ENCODE peak calls at places on chromosomes 11 and 22, in eight cellular contexts. R, T, L, P, Y, W, E and Z are unnamed samples.

GRCh38 chr22:48880749-48881148 is 946.9 kb downstream of the BRD1 start:
- DNase-seq in R (no peak), T (no peak), L (no peak), P (no peak), Y (no peak), W (no peak), E (no peak), Z (no peak)

GRCh38 chr11:115990004-115990447 is 485.8 kb upstream of the CADM1 start:
- DNase-seq in R (no peak), T (no peak), L (no peak), P (peak), Y (no peak), W (no peak), E (peak), Z (no peak)

GRCh38 chr11:79363261-79363660 is 77.6 kb downstream of the TENM4 start:
- DNase-seq in R (peak), T (no peak), L (no peak), P (no peak), Y (no peak), W (no peak), E (no peak), Z (no peak)

GRCh38 chr11:46387456-46387855 is 4.1 kb downstream of the CHRM4 start:
- DNase-seq in R (no peak), T (no peak), L (no peak), P (no peak), Y (no peak), W (no peak), E (no peak), Z (no peak)

GRCh38 chr22:16956290-16956689 is 51.7 kb downstream of the GAB4 start:
- DNase-seq in R (no peak), T (no peak), L (no peak), P (no peak), Y (no peak), W (no peak), E (no peak), Z (no peak)

GRCh38 chr11:28400236-28401100 is 292.3 kb downstream of the METTL15 start:
- DNase-seq in R (peak), T (no peak), L (no peak), P (no peak), Y (no peak), W (no peak), E (no peak), Z (no peak)

GRCh38 chr11:15674756-15675155 is 560.0 kb downstream of the INSC start:
- DNase-seq in R (no peak), T (no peak), L (no peak), P (no peak), Y (no peak), W (no peak), E (no peak), Z (no peak)

GRCh38 chr11:117188620-117189081 is 10.1 kb downstream of the SIDT2 start:
- DNase-seq in R (no peak), T (no peak), L (no peak), P (no peak), Y (no peak), W (no peak), E (no peak), Z (peak)

GRCh38 chr11:33663121-33663520 is 37.5 kb downstream of the C11orf91 start:
- DNase-seq in R (no peak), T (no peak), L (peak), P (no peak), Y (no peak), W (no peak), E (no peak), Z (no peak)

GRCh38 chr11:4881860-4882500 is at the start of gene OR51T1:
- DNase-seq in R (no peak), T (no peak), L (no peak), P (no peak), Y (no peak), W (no peak), E (no peak), Z (no peak)

GRCh38 chr22:18970180-18970947 is 34.3 kb upstream of the PRODH start:
- DNase-seq in R (peak), T (no peak), L (no peak), P (peak), Y (no peak), W (no peak), E (peak), Z (no peak)

GRCh38 chr11:34512810-34513673 is 552 bp downstream of the ELF5 start:
- DNase-seq in R (peak), T (peak), L (no peak), P (peak), Y (no peak), W (peak), E (peak), Z (no peak)

GRCh38 chr11:11993814-11994213 is 14.6 kb downstream of the DKK3 start:
- DNase-seq in R (peak), T (no peak), L (no peak), P (no peak), Y (no peak), W (peak), E (no peak), Z (no peak)

GRCh38 chr11:75626692-75627536 is 41.9 kb downstream of the MAP6 start:
- DNase-seq in R (no peak), T (no peak), L (no peak), P (no peak), Y (no peak), W (no peak), E (no peak), Z (no peak)

GRCh38 chr22:47604563-47604962 is 842.1 kb downstream of the TBC1D22A start:
- DNase-seq in R (no peak), T (no peak), L (no peak), P (no peak), Y (no peak), W (no peak), E (no peak), Z (peak)

GRCh38 chr11:67278135-67278938 is 10.8 kb upstream of the ANKRD13D start:
- DNase-seq in R (no peak), T (no peak), L (no peak), P (peak), Y (no peak), W (no peak), E (peak), Z (no peak)

GRCh38 chr11:75264971-75265370 is 24.4 kb downstream of the TPBGL start:
- DNase-seq in R (no peak), T (no peak), L (no peak), P (no peak), Y (no peak), W (no peak), E (no peak), Z (peak)

GRCh38 chr11:100810146-100810545 is 123.1 kb downstream of the ARHGAP42 start:
- DNase-seq in R (peak), T (no peak), L (no peak), P (no peak), Y (no peak), W (no peak), E (no peak), Z (no peak)

GRCh38 chr11:12731841-12732336 is 57.7 kb downstream of the TEAD1 start:
- DNase-seq in R (peak), T (no peak), L (no peak), P (no peak), Y (no peak), W (no peak), E (no peak), Z (no peak)

GRCh38 chr22:40922484-40923303 is 28.5 kb upstream of the RBX1 start:
- DNase-seq in R (peak), T (no peak), L (no peak), P (no peak), Y (no peak), W (no peak), E (no peak), Z (no peak)
- TF ChIP-seq CTCF in R (peak), T (peak), L (peak), P (peak), Y (peak), W (peak), E (peak), Z (peak)

DNA sequence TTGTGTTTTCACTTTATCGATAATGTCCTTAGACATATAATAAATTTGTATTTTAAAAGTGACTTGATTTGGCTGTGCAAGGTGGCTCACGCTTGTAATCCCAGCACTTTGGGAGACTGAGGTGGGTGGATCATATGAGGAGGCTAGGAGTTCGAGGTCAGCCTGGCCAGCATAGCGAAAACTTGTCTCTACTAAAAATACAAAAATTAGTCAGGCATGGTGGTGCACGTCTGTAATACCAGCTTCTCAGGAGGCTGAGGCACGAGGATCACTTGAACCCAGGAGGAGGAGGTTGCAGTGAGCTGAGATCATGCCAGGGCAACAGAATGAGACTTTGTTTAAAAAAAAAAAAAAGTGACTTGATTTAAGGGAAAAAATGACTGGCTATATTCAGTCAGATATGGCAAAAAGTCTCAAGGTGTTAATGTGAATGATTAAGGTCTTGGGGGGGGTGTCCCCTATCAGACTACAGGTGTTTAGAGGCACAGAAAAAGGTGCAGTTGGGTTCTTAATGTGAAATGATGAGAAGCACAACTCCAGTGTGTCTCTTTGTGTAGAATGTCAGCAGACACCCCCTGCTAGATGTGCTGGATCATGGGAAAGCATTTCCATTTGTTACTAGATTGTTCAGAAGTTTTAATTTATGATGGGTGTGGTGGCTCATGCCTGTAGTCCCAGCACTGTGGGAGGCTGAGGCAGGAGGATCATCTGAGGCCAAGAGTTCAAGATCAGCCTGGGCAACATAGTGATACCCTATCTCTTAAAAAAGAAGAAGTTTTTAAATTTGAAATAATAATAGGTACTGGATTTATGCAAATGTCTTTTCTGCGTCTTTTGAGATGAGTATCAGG is 17.0 kb downstream of the NEAT1 start:
- DNase-seq in R (no peak), T (no peak), L (peak), P (no peak), Y (no peak), W (no peak), E (no peak), Z (peak)
- H3K27ac ChIP-seq in R (no peak), T (peak), L (peak), P (peak), Y (peak), W (peak), E (peak), Z (peak)

DNA sequence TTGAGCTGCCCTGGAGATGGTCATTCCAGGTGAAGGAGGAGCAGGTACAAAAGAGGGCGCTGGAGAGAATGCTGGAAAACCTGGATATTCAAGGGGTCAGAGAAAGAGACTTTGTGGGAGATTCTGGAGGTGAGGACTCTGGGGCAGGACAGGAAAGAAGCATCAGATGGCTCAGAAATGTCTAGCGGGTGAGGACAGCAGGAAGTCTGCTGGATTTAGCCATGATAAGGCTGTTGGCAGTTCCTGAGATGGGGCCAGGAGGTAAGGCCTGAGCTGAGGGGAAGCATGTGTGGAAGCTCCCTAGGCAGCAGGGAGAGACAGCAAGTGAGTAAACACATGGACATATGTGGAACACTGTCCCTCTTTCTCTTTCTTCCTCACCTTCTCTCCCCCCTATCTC is 1.5 kb downstream of the UPB1 start:
- DNase-seq in R (no peak), T (no peak), L (no peak), P (no peak), Y (no peak), W (no peak), E (no peak), Z (no peak)
- TF ChIP-seq CTCF in R (no peak), T (no peak), L (no peak), P (no peak), Y (no peak), W (no peak), E (no peak), Z (no peak)

GRCh38 chr11:119121008-119121810 is at the start of gene HINFP:
- DNase-seq in R (peak), T (peak), L (peak), P (peak), Y (peak), W (peak), E (peak), Z (peak)
- H3K27ac ChIP-seq in R (peak), T (peak), L (peak), P (peak), Y (peak), W (peak), E (peak), Z (peak)

GRCh38 chr11:102914238-102915043 is 39.7 kb upstream of the MMP12 start:
- DNase-seq in R (peak), T (no peak), L (no peak), P (peak), Y (no peak), W (no peak), E (no peak), Z (no peak)
- TF ChIP-seq CTCF in R (peak), T (peak), L (peak), P (peak), Y (peak), W (peak), E (peak), Z (peak)

GRCh38 chr22:31477329-31477728 is 12.3 kb downstream of the EIF4ENIF1 start:
- DNase-seq in R (no peak), T (no peak), L (no peak), P (no peak), Y (no peak), W (no peak), E (no peak), Z (no peak)
- H3K27ac ChIP-seq in R (no peak), T (no peak), L (no peak), P (no peak), Y (no peak), W (no peak), E (no peak), Z (no peak)